ENCODE peak calls at places on chromosome 2, in five cellular contexts. G is lower lobe of right lung, B is heart left ventricle, J is K562, X is prostate gland. Q is an unnamed sample. For H3K36me3, the result is how much of the 10 kb centered on the place peaks cover.

GRCh38 chr2:128519517-128520215 is 201.0 kb upstream of the HS6ST1 start:
- DNase-seq in G (no peak), B (peak), J (no peak), X (no peak), Q (no peak)

GRCh38 chr2:219406861-219407230 is 11.3 kb upstream of the DES start:
- DNase-seq in G (no peak), B (no peak), J (no peak), X (no peak), Q (no peak)

GRCh38 chr2:219758907-219759680 is 131.7 kb downstream of the SLC4A3 start:
- DNase-seq in G (no peak), B (no peak), J (no peak), X (no peak), Q (no peak)

GRCh38 chr2:215711484-215712034 is 275.7 kb upstream of the FN1 start:
- DNase-seq in G (no peak), B (no peak), J (no peak), X (no peak), Q (no peak)

GRCh38 chr2:70518557-70518956 is 35.1 kb downstream of the TGFA start:
- DNase-seq in G (no peak), B (no peak), J (no peak), X (no peak), Q (no peak)

GRCh38 chr2:202387608-202388342 is 11.6 kb downstream of the BMPR2 start:
- DNase-seq in G (no peak), B (no peak), J (no peak), X (no peak), Q (no peak)

GRCh38 chr2:70241338-70241737 is 7.1 kb downstream of the TIA1 start:
- DNase-seq in G (no peak), B (no peak), J (no peak), X (no peak), Q (no peak)

GRCh38 chr2:150119860-150120259 is 367.6 kb downstream of the RND3 start:
- DNase-seq in G (no peak), B (no peak), J (no peak), X (no peak), Q (no peak)

GRCh38 chr2:43774617-43775016 is 778 bp downstream of the DYNC2LI1 start:
- DNase-seq in G (no peak), B (no peak), J (no peak), X (no peak), Q (no peak)
- H3K27ac ChIP-seq in G (peak), B (peak), J (peak), X (peak), Q (peak)

DNA sequence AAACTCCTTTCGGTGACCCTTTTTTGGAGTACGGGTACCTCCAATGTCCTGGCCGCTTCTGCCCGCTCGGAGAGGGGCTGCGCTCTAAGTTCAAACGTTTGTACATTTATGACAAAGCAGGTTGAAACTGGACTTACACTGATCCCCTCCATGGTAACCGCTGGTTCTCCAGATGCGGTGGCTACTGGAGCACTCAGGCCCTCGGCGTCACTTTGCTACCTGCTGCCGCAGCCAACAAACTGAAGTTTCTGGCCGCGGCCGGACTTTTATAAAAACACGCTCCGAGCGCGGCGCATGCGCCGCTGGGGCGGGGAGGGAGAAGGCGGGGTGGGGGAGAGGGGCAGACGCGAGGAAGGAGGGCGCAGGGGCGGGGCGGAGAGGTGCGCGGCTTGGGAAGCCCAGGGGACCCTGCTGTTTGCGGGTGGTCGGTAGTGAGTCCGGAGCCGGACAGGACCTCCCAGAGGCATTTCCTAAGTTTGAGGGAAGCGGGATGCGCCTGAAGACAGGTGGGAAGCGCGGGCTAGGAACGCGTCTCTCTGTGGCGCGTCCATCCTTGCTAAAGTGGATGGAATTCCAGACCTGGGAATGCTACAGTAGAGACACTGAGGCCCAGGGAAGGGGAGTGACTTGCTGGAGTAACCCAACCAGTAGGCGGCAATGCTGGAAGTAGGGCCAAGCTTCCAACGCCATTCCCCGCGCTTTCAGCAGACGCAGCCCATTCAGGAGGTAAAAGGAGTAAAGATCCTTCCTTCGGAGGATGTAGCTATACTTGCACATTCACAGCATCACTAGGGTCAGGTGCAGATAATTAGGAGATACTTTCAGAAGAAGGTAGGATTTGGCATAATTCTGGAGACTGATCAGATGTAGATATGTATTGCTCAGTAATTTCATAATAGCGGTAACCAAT is at the start of gene CXCR4:
- DNase-seq in G (peak), B (peak), J (peak), X (peak), Q (peak)
- TF ChIP-seq CTCF in G (no peak), B (no peak), J (no peak), X (no peak), Q (no peak)

GRCh38 chr2:135776367-135776766 is 34.7 kb downstream of the UBXN4 start:
- DNase-seq in G (no peak), B (no peak), J (no peak), X (no peak), Q (no peak)
- H3K36me3 ChIP-seq in G (half or more), B (half or more), J (half or more), X (under half), Q (under half)

GRCh38 chr2:177714704-177715103 is 322.1 kb downstream of the AGPS start:
- DNase-seq in G (no peak), B (no peak), J (no peak), X (no peak), Q (no peak)
- H3K27ac ChIP-seq in G (no peak), B (no peak), J (no peak), X (no peak), Q (no peak)

GRCh38 chr2:18662689-18663088 is 73.3 kb upstream of the NT5C1B start:
- DNase-seq in G (no peak), B (no peak), J (no peak), X (no peak), Q (no peak)

GRCh38 chr2:18663861-18664260 is 74.5 kb upstream of the NT5C1B start:
- DNase-seq in G (no peak), B (no peak), J (no peak), X (no peak), Q (no peak)

GRCh38 chr2:18656048-18656447 is 66.7 kb upstream of the NT5C1B start:
- DNase-seq in G (no peak), B (no peak), J (no peak), X (no peak), Q (no peak)

GRCh38 chr2:18664421-18664820 is 75.1 kb upstream of the NT5C1B start:
- DNase-seq in G (no peak), B (no peak), J (no peak), X (no peak), Q (no peak)

GRCh38 chr2:18659891-18660290 is 70.5 kb upstream of the NT5C1B start:
- DNase-seq in G (no peak), B (no peak), J (no peak), X (no peak), Q (no peak)
- TF ChIP-seq CTCF in G (no peak), B (no peak), J (no peak), X (no peak), Q (no peak)

GRCh38 chr2:9465170-9465569 is 9.2 kb upstream of the IAH1 start:
- DNase-seq in G (no peak), B (no peak), J (no peak), X (no peak), Q (no peak)

GRCh38 chr2:9463698-9464034 is 10.7 kb upstream of the IAH1 start:
- DNase-seq in G (no peak), B (no peak), J (no peak), X (no peak), Q (no peak)

GRCh38 chr2:9467687-9468086 is 6.7 kb upstream of the IAH1 start:
- DNase-seq in G (peak), B (no peak), J (no peak), X (no peak), Q (no peak)

GRCh38 chr2:9462872-9463697 is 11.3 kb upstream of the IAH1 start:
- DNase-seq in G (no peak), B (no peak), J (no peak), X (no peak), Q (no peak)

DNA sequence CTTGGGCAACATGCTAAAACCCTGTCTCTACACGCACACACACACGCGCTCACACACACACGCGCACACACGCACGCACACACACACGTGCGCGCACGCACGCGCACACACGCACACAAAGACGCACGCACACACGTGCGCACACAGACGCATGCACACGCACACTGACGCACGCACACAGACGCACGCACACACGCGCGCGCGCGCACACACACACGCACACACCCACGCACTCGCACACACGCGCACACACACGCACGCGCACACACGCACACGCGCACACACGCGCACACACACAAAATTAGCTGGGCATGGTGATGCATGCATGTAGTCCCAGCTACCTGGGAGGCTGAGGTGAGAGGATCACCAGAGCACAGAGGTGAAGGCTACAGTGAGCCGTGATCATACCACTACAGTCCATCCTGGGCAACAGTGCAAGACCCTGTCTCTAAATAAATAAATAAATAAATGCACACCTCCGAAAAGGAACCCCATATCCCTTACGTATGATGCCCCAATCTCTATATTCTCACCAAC is 8.1 kb upstream of the IAH1 start:
- DNase-seq in G (no peak), B (no peak), J (no peak), X (no peak), Q (no peak)
- H3K36me3 ChIP-seq in G (under half), B (under half), J (half or more), X (under half), Q (under half)

GRCh38 chr2:129893244-129893643 is 86.2 kb upstream of the RAB6C start:
- DNase-seq in G (no peak), B (no peak), J (no peak), X (no peak), Q (no peak)

GRCh38 chr2:129896226-129897100 is 83.0 kb upstream of the RAB6C start:
- DNase-seq in G (no peak), B (no peak), J (no peak), X (no peak), Q (peak)

GRCh38 chr2:129894616-129895015 is 84.8 kb upstream of the RAB6C start:
- DNase-seq in G (no peak), B (no peak), J (no peak), X (no peak), Q (no peak)

GRCh38 chr2:129895061-129895460 is 84.4 kb upstream of the RAB6C start:
- DNase-seq in G (no peak), B (no peak), J (no peak), X (no peak), Q (no peak)

DNA sequence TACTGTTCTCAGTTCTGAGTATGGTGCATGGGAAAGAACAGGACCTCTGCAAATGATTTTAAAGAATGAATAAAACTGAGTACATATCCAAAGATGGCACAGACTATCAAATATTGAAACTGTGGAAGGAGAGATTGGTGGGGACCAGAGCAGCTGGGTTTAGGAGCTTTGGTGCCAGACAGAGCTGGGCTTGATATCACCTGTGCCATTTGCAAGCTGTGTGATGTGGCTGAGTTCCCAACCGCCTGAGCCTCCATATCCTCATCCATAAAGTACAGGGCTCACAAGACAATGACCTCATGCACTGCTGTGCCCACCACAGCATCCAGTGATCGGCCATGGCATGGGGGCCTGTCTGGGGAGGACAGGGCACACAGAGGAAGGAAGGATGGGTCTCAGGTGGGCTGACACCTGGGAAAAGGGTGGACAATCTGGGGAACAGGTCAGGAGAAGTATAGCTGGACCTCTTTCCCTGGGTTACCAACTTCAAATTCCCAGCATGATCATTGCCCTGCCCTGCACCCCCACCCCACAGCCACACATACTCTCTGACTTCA is 83.9 kb upstream of the RAB6C start:
- DNase-seq in G (no peak), B (no peak), J (no peak), X (no peak), Q (peak)
- H3K27ac ChIP-seq in G (no peak), B (no peak), J (no peak), X (no peak), Q (no peak)

GRCh38 chr2:172976076-172976579 is 99.5 kb upstream of the MAP3K20 start:
- DNase-seq in G (no peak), B (no peak), J (no peak), X (no peak), Q (no peak)

GRCh38 chr2:172976816-172977215 is 98.8 kb upstream of the MAP3K20 start:
- DNase-seq in G (no peak), B (no peak), J (no peak), X (no peak), Q (no peak)

GRCh38 chr2:172978053-172978383 is 97.6 kb upstream of the MAP3K20 start:
- DNase-seq in G (no peak), B (no peak), J (no peak), X (no peak), Q (no peak)

GRCh38 chr2:172974762-172975161 is 100.9 kb upstream of the MAP3K20 start:
- DNase-seq in G (no peak), B (no peak), J (no peak), X (no peak), Q (no peak)

GRCh38 chr2:172977330-172978052 is 98.2 kb upstream of the MAP3K20 start:
- DNase-seq in G (no peak), B (no peak), J (peak), X (no peak), Q (no peak)
- TF ChIP-seq CTCF in G (no peak), B (peak), J (peak), X (no peak), Q (no peak)

GRCh38 chr2:240132651-240132980 is 3.5 kb downstream of the COPS9 start:
- DNase-seq in G (no peak), B (no peak), J (no peak), X (no peak), Q (no peak)
- H3K36me3 ChIP-seq in G (half or more), B (half or more), J (under half), X (under half), Q (under half)

GRCh38 chr2:125455110-125455509 is 1200.8 kb upstream of the GYPC start:
- DNase-seq in G (no peak), B (no peak), J (no peak), X (no peak), Q (no peak)
- H3K27ac ChIP-seq in G (no peak), B (no peak), J (no peak), X (no peak), Q (no peak)

Q was measured in colonic mucosa.